ENCODE peak calls at places on chromosome 5, in five cellular contexts. O is K562, U is HL-60, S is spleen, W is breast epithelium. M is an unnamed sample.

GRCh38 chr5:78776637-78777036 is 128.1 kb upstream of the LHFPL2 start:
- DNase-seq in U (no peak), W (no peak), S (no peak), O (no peak), M (no peak)

GRCh38 chr5:171272996-171273970 is 35.8 kb upstream of the TLX3 start:
- DNase-seq in U (peak), W (no peak), S (no peak), O (peak), M (no peak)

GRCh38 chr5:83991566-83992224 is 271.0 kb upstream of the HAPLN1 start:
- DNase-seq in W (no peak), U (no peak), O (no peak), S (no peak), M (no peak)

GRCh38 chr5:9451017-9451416 is 94.9 kb downstream of the SEMA5A start:
- DNase-seq in O (no peak), W (no peak), U (no peak), S (no peak), M (no peak)

GRCh38 chr5:170216262-170216864 is 16.4 kb upstream of the C5orf58 start:
- DNase-seq in W (no peak), U (peak), O (peak), S (no peak), M (no peak)

GRCh38 chr5:6225121-6225607 is 153.2 kb downstream of the MED10 start:
- DNase-seq in W (no peak), O (no peak), U (no peak), S (no peak), M (no peak)

GRCh38 chr5:107516452-107517184 is 154.1 kb downstream of the EFNA5 start:
- DNase-seq in O (no peak), U (no peak), S (no peak), W (no peak), M (no peak)

GRCh38 chr5:39503148-39503547 is 78.4 kb upstream of the DAB2 start:
- DNase-seq in S (no peak), U (peak), W (no peak), O (no peak), M (no peak)

GRCh38 chr5:80941496-80941895 is 18.7 kb upstream of the RASGRF2 start:
- DNase-seq in U (no peak), S (no peak), O (no peak), W (no peak), M (no peak)

GRCh38 chr5:77832166-77832770 is 56.1 kb upstream of the TBCA start:
- DNase-seq in S (no peak), U (no peak), W (no peak), O (no peak), M (no peak)

GRCh38 chr5:107551088-107551487 is 119.6 kb downstream of the EFNA5 start:
- DNase-seq in W (no peak), S (no peak), U (no peak), O (no peak), M (no peak)

GRCh38 chr5:132425009-132425937 is 55.8 kb downstream of the SLC22A5 start:
- DNase-seq in O (peak), S (peak), W (no peak), U (no peak), M (peak)

GRCh38 chr5:137738947-137739346 is 3.1 kb upstream of the KLHL3 start:
- DNase-seq in O (no peak), U (no peak), W (no peak), S (no peak), M (no peak)

GRCh38 chr5:148003226-148003625 is 60.6 kb upstream of the SPINK5 start:
- DNase-seq in W (no peak), O (no peak), U (no peak), S (no peak), M (no peak)

GRCh38 chr5:168826292-168826725 is 247.1 kb upstream of the PANK3 start:
- DNase-seq in S (no peak), O (no peak), W (peak), U (no peak), M (no peak)

GRCh38 chr5:39423331-39423751 is 1.4 kb downstream of the DAB2 start:
- DNase-seq in S (no peak), O (peak), W (no peak), U (no peak), M (no peak)

GRCh38 chr5:74767579-74767913 is 497 bp downstream of the NSA2 start:
- DNase-seq in U (peak), W (no peak), S (no peak), O (peak), M (no peak)

GRCh38 chr5:141903261-141903660 is 20.4 kb upstream of the DELE1 start:
- DNase-seq in S (no peak), U (peak), O (no peak), W (no peak), M (no peak)

GRCh38 chr5:62608529-62609511 is 30.2 kb downstream of the LRRC70 start:
- DNase-seq in O (no peak), S (no peak), U (no peak), W (no peak), M (no peak)

GRCh38 chr5:62547929-62548678 is 30.5 kb upstream of the LRRC70 start:
- DNase-seq in S (no peak), U (no peak), W (no peak), O (no peak), M (no peak)

GRCh38 chr5:160802567-160802966 is 49.4 kb downstream of the ATP10B start:
- DNase-seq in W (no peak), O (no peak), U (no peak), S (no peak), M (no peak)

GRCh38 chr5:176535655-176536131 is 1.5 kb downstream of the RNF44 start:
- DNase-seq in O (peak), S (peak), U (no peak), W (no peak), M (no peak)

GRCh38 chr5:147935032-147935431 is 28.7 kb upstream of the C5orf46 start:
- DNase-seq in S (no peak), W (no peak), O (peak), U (peak), M (no peak)

GRCh38 chr5:159586941-159587340 is 256.7 kb upstream of the IL12B start:
- DNase-seq in U (no peak), O (no peak), W (no peak), S (no peak), M (no peak)

GRCh38 chr5:50947892-50948683 is 281.7 kb downstream of the PARP8 start:
- DNase-seq in U (no peak), W (no peak), O (no peak), S (no peak), M (no peak)

GRCh38 chr5:115800108-115800507 is 16.4 kb downstream of the CDO1 start:
- DNase-seq in W (no peak), S (no peak), U (no peak), O (no peak), M (no peak)

GRCh38 chr5:73189816-73190451 is 16.9 kb downstream of the TMEM174 start:
- DNase-seq in U (no peak), S (no peak), W (no peak), O (peak), M (no peak)

GRCh38 chr5:59959330-59959729 is 65.8 kb upstream of the PDE4D start:
- DNase-seq in O (no peak), W (no peak), S (no peak), U (no peak), M (no peak)
- TF ChIP-seq POLR2AphosphoS5 in O (no peak), W (no peak), S (no peak), U (no peak), M (no peak)

GRCh38 chr5:178389796-178390195 is 157.2 kb upstream of the PHYKPL start:
- DNase-seq in W (no peak), O (no peak), S (no peak), U (no peak), M (no peak)
- TF ChIP-seq POLR2AphosphoS5 in W (no peak), O (no peak), S (no peak), U (no peak), M (no peak)

GRCh38 chr5:149358294-149358651 is 427 bp downstream of the PCYOX1L start:
- DNase-seq in O (peak), S (peak), W (no peak), U (peak), M (no peak)

GRCh38 chr5:149355688-149356087 is 2.2 kb upstream of the PCYOX1L start:
- DNase-seq in U (no peak), S (no peak), W (no peak), O (no peak), M (no peak)

GRCh38 chr5:149358818-149359217 is 972 bp downstream of the PCYOX1L start:
- DNase-seq in S (no peak), W (no peak), U (no peak), O (no peak), M (no peak)

GRCh38 chr5:149356391-149356790 is 1.5 kb upstream of the PCYOX1L start:
- DNase-seq in W (no peak), U (no peak), O (no peak), S (no peak), M (no peak)

DNA sequence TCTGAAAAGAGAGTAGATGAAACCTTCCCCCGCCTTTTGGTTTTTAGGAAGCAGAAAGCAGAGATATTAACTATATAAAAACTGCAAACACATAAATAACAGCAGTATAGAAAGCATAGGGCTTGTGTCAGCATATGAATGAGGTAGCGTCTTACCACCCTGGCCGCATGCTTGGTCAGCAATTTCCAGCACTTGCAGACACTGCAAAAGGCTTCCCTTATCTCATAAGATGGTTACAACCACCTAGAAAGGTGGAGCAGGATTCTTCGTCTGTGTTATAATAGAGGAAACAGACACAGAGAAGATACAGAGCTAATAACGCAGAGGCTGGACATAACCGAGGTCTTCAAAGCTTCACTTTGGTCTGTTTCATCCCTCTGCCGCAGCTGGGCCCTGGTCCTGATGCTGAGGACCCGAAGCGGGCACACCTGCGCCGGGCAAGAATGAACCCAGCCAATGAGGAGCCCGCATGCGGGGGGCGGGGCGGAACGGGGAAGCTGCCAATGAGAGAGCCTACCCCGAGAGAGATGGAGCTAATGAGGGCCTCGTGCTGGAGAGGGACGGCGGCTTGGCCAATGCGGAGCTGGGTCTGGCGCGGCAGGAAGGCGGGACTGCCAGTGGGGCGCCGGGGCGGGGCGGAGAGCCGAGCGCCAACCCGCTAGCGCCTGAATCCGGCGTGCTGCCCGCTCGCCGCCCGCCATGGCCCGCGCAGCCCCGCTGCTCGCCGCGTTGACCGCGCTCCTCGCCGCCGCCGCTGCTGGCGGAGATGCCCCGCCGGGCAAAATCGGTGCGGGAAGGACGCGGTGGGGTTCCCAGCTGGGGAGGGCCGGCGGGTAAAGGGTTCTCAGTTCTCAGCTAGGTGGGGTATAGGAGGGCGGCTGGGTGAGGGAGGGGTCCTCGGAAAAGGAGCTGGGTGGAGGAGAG is at the start of gene PCYOX1L:
- DNase-seq in O (peak), S (peak), W (peak), U (peak), M (peak)
- TF ChIP-seq POLR2AphosphoS5 in O (peak), S (peak), W (no peak), U (no peak), M (peak)

DNA sequence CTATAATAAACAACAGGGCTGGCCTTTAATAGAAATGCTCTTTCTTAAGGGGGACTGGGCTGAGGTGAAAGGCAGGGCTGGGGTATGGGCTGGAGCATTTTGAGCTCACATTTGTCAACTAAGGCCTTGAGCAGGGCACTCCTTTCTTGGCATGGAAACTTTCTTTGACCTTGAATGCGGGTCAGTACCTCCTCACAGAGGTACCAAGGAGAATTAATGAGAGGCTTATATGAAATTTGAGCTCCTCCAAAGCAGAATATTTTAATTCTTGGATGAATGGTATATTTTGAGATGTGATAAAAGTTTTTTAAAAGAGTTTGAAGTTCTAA is 3.1 kb downstream of the CYSTM1 start:
- DNase-seq in O (no peak), S (no peak), W (no peak), U (no peak), M (no peak)
- TF ChIP-seq POLR2AphosphoS5 in O (no peak), S (no peak), W (no peak), U (no peak), M (no peak)

GRCh38 chr5:96823900-96824351 is 16.2 kb upstream of the ERAP1 start:
- DNase-seq in U (no peak), O (no peak), W (peak), S (no peak), M (no peak)
- TF ChIP-seq POLR2AphosphoS5 in U (no peak), O (no peak), W (no peak), S (no peak), M (no peak)

DNA sequence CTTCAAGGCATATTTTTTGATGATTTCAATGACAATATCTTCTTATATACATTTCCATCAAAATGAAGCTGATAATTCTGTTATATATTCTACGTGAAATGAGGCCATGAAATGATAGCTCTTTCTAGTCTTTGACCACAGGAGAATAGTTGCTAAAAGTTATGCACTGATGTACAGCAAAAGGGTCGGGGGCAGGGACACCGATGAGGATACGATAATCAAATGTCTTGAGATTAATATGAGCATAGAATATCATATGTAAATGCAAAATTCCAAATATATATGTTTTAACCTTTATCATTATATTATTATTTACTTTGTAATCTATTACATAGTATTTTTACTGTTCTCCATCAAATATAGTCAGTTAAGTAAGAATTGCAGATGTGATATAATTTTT is 264.8 kb downstream of the KIAA0825 start:
- DNase-seq in S (no peak), U (no peak), O (no peak), W (no peak), M (no peak)
- TF ChIP-seq POLR2AphosphoS5 in S (no peak), U (no peak), O (no peak), W (no peak), M (no peak)

GRCh38 chr5:13189532-13189931 is 755.0 kb downstream of the DNAH5 start:
- DNase-seq in S (no peak), U (no peak), O (no peak), W (no peak), M (no peak)

GRCh38 chr5:13188393-13188792 is 756.1 kb downstream of the DNAH5 start:
- DNase-seq in U (no peak), S (no peak), O (no peak), W (no peak), M (no peak)
- TF ChIP-seq POLR2AphosphoS5 in U (no peak), S (no peak), O (no peak), W (no peak), M (no peak)

GRCh38 chr5:172670444-172670843 is 29.4 kb downstream of the NEURL1B start:
- DNase-seq in W (no peak), O (no peak), S (no peak), U (no peak), M (no peak)

GRCh38 chr5:172665049-172665541 is 24.0 kb downstream of the NEURL1B start:
- DNase-seq in W (no peak), U (no peak), O (no peak), S (peak), M (no peak)

GRCh38 chr5:172669808-172670402 is 28.8 kb downstream of the NEURL1B start:
- DNase-seq in O (no peak), U (no peak), S (peak), W (no peak), M (no peak)

GRCh38 chr5:172666251-172666650 is 25.2 kb downstream of the NEURL1B start:
- DNase-seq in W (no peak), S (no peak), U (no peak), O (peak), M (no peak)

GRCh38 chr5:172667786-172668735 is 27.0 kb downstream of the NEURL1B start:
- DNase-seq in S (no peak), W (no peak), U (no peak), O (no peak), M (no peak)
- TF ChIP-seq POLR2AphosphoS5 in S (no peak), W (no peak), U (no peak), O (no peak), M (no peak)

DNA sequence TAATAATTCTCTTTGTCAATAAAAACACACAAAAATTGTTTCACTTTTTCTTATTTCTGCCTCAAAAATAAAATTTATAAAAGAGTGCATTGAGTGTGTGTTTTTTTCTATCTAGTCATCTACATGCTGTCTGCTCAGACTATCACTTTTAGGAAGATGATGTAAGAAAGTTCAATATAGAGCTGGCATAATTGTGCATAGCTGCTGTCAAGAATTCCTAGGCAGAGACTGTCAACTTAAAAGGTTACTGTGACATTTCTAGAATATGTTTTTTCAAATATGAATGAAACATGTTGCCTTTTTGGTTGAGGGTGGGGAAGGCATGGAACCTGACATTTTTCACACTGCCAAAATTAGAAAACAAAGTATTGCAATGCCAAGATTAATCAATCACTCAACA is 172.3 kb downstream of the CDH10 start:
- DNase-seq in U (no peak), S (no peak), W (no peak), O (no peak), M (no peak)
- TF ChIP-seq POLR2AphosphoS5 in U (no peak), S (no peak), W (no peak), O (no peak), M (no peak)

M was measured in GM12891.